ENCODE peak calls at places on chromosomes 6 and 20, in seven cellular contexts. One of them, this sample, is unnamed.

GRCh38 chr6:46051962-46052361 is 36.3 kb upstream of the CLIC5 start:
- DNase-seq in tibial artery: no peak
- DNase-seq in endothelial cell: no peak
- DNase-seq in ovary: no peak
- DNase-seq in IMR-90: no peak
- DNase-seq in HCT116: no peak
- DNase-seq in fibroblast of pulmonary artery: peak; percentile 10
- DNase-seq in this sample: no peak

GRCh38 chr6:82442320-82442719 is 78.7 kb downstream of the TPBG start:
- DNase-seq in tibial artery: no peak
- DNase-seq in endothelial cell: no peak
- DNase-seq in ovary: no peak
- DNase-seq in IMR-90: no peak
- DNase-seq in HCT116: no peak
- DNase-seq in fibroblast of pulmonary artery: no peak
- DNase-seq in this sample: no peak

GRCh38 chr20:47506335-47506734 is 4.6 kb downstream of the NCOA3 start:
- DNase-seq in tibial artery: no peak
- DNase-seq in endothelial cell: no peak
- DNase-seq in ovary: no peak
- DNase-seq in IMR-90: no peak
- DNase-seq in HCT116: no peak
- DNase-seq in fibroblast of pulmonary artery: no peak
- DNase-seq in this sample: no peak

GRCh38 chr6:152201134-152201533 is 393.7 kb downstream of the ESR1 start:
- DNase-seq in tibial artery: no peak
- DNase-seq in endothelial cell: no peak
- DNase-seq in ovary: no peak
- DNase-seq in IMR-90: no peak
- DNase-seq in HCT116: no peak
- DNase-seq in fibroblast of pulmonary artery: no peak
- DNase-seq in this sample: no peak

GRCh38 chr6:106509420-106510089 is 119.7 kb downstream of the RTN4IP1 start:
- DNase-seq in tibial artery: no peak
- DNase-seq in endothelial cell: peak; percentile 36
- DNase-seq in ovary: no peak
- DNase-seq in IMR-90: no peak
- DNase-seq in HCT116: no peak
- DNase-seq in fibroblast of pulmonary artery: no peak
- DNase-seq in this sample: no peak

GRCh38 chr6:132202569-132202968 is 198.7 kb downstream of the MOXD1 start:
- DNase-seq in tibial artery: no peak
- DNase-seq in endothelial cell: no peak
- DNase-seq in ovary: no peak
- DNase-seq in IMR-90: peak; percentile 96
- DNase-seq in HCT116: no peak
- DNase-seq in fibroblast of pulmonary artery: peak; percentile 84
- DNase-seq in this sample: no peak

GRCh38 chr6:158835616-158836221 is 16.6 kb upstream of the EZR start:
- DNase-seq in tibial artery: no peak
- DNase-seq in endothelial cell: no peak
- DNase-seq in ovary: peak; percentile 59
- DNase-seq in IMR-90: peak; percentile 30
- DNase-seq in HCT116: no peak
- DNase-seq in fibroblast of pulmonary artery: peak; percentile 77
- DNase-seq in this sample: no peak

GRCh38 chr20:35838213-35838612 is 66.4 kb downstream of the PHF20 start:
- DNase-seq in tibial artery: no peak
- DNase-seq in endothelial cell: no peak
- DNase-seq in ovary: no peak
- DNase-seq in IMR-90: no peak
- DNase-seq in HCT116: no peak
- DNase-seq in fibroblast of pulmonary artery: no peak
- DNase-seq in this sample: no peak

GRCh38 chr6:134640229-134640628 is 309.7 kb downstream of the ALDH8A1 start:
- DNase-seq in tibial artery: no peak
- DNase-seq in endothelial cell: no peak
- DNase-seq in ovary: no peak
- DNase-seq in IMR-90: no peak
- DNase-seq in HCT116: no peak
- DNase-seq in fibroblast of pulmonary artery: no peak
- DNase-seq in this sample: no peak

GRCh38 chr6:133741375-133741861 is 147.5 kb upstream of the TCF21 start:
- DNase-seq in tibial artery: no peak
- DNase-seq in endothelial cell: no peak
- DNase-seq in ovary: no peak
- DNase-seq in IMR-90: peak; percentile 13
- DNase-seq in HCT116: peak; percentile 28
- DNase-seq in fibroblast of pulmonary artery: no peak
- DNase-seq in this sample: no peak

GRCh38 chr6:13290335-13290734 is 38.0 kb downstream of the TBC1D7 start:
- DNase-seq in tibial artery: no peak
- DNase-seq in endothelial cell: no peak
- DNase-seq in ovary: no peak
- DNase-seq in IMR-90: no peak
- DNase-seq in HCT116: no peak
- DNase-seq in fibroblast of pulmonary artery: no peak
- DNase-seq in this sample: no peak

GRCh38 chr6:158571826-158572652 is 12.1 kb downstream of the TMEM181 start:
- DNase-seq in tibial artery: no peak
- DNase-seq in endothelial cell: no peak
- DNase-seq in ovary: no peak
- DNase-seq in IMR-90: no peak
- DNase-seq in HCT116: no peak
- DNase-seq in fibroblast of pulmonary artery: no peak
- DNase-seq in this sample: no peak

GRCh38 chr6:42177514-42178364 is 4.6 kb downstream of the GUCA1A start:
- DNase-seq in tibial artery: no peak
- DNase-seq in endothelial cell: peak; percentile 50
- DNase-seq in ovary: no peak
- DNase-seq in IMR-90: no peak
- DNase-seq in HCT116: no peak
- DNase-seq in fibroblast of pulmonary artery: no peak
- DNase-seq in this sample: no peak

GRCh38 chr6:142395266-142395665 is 93.5 kb downstream of the ADGRG6 start:
- DNase-seq in tibial artery: no peak
- DNase-seq in endothelial cell: no peak
- DNase-seq in ovary: no peak
- DNase-seq in IMR-90: no peak
- DNase-seq in HCT116: no peak
- DNase-seq in fibroblast of pulmonary artery: no peak
- DNase-seq in this sample: no peak

GRCh38 chr6:5105146-5105545 is 20.0 kb downstream of the PPP1R3G start:
- DNase-seq in tibial artery: no peak
- DNase-seq in endothelial cell: no peak
- DNase-seq in ovary: no peak
- DNase-seq in IMR-90: no peak
- DNase-seq in HCT116: no peak
- DNase-seq in fibroblast of pulmonary artery: no peak
- DNase-seq in this sample: no peak

GRCh38 chr6:38214159-38214558 is 394.6 kb downstream of the ZFAND3 start:
- DNase-seq in tibial artery: no peak
- DNase-seq in endothelial cell: no peak
- DNase-seq in ovary: no peak
- DNase-seq in IMR-90: no peak
- DNase-seq in HCT116: no peak
- DNase-seq in fibroblast of pulmonary artery: no peak
- DNase-seq in this sample: no peak

GRCh38 chr6:111653961-111654360 is 48.3 kb upstream of the TRAF3IP2 start:
- DNase-seq in tibial artery: no peak
- DNase-seq in endothelial cell: no peak
- DNase-seq in ovary: no peak
- DNase-seq in IMR-90: no peak
- DNase-seq in HCT116: no peak
- DNase-seq in fibroblast of pulmonary artery: no peak
- DNase-seq in this sample: no peak

GRCh38 chr6:13490402-13490801 is 3.0 kb upstream of the GFOD1 start:
- DNase-seq in tibial artery: no peak
- DNase-seq in endothelial cell: no peak
- DNase-seq in ovary: no peak
- DNase-seq in IMR-90: no peak
- DNase-seq in HCT116: no peak
- DNase-seq in fibroblast of pulmonary artery: no peak
- DNase-seq in this sample: peak; percentile 8

GRCh38 chr6:52317841-52318581 is 33.5 kb upstream of the MCM3 start:
- DNase-seq in tibial artery: no peak
- DNase-seq in endothelial cell: no peak
- DNase-seq in ovary: no peak
- DNase-seq in IMR-90: peak; percentile 61
- DNase-seq in HCT116: no peak
- DNase-seq in fibroblast of pulmonary artery: peak; percentile 52
- DNase-seq in this sample: no peak

DNA sequence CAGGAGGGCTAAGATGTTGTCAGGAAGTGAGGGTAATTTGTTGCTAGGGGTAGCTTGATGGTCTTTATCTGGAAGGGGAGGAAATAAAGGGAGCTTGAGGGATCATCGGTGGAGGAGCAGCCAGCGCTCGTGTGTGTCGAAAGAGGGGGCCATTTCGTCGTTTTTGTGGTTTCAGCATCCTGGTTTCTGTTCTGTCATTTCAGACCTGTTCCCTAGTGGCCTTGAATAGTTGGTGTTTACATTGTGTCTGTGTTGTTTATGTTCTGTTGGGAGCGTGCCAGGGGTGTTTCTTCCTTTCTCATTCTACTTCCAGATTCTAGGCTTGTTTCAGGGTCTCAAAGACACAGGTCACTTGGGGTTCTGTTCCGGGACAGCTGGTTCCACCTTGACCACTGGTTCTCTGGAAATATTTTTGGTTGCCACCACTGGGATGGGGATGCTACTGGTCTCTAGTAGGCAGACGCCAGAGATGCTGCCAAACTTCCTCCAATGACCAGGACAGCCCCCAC is 113.9 kb upstream of the NAA20 start:
- DNase-seq in tibial artery: peak; percentile 44
- DNase-seq in endothelial cell: no peak
- DNase-seq in ovary: peak; percentile 37
- DNase-seq in IMR-90: peak; percentile 76
- DNase-seq in HCT116: no peak
- DNase-seq in fibroblast of pulmonary artery: peak; percentile 57
- DNase-seq in this sample: no peak
- TF ChIP-seq CTCF in tibial artery: no peak
- TF ChIP-seq CTCF in endothelial cell: no peak
- TF ChIP-seq CTCF in ovary: no peak
- TF ChIP-seq CTCF in IMR-90: peak; percentile 56
- TF ChIP-seq CTCF in HCT116: no peak
- TF ChIP-seq CTCF in fibroblast of pulmonary artery: no peak
- TF ChIP-seq CTCF in this sample: no peak

DNA sequence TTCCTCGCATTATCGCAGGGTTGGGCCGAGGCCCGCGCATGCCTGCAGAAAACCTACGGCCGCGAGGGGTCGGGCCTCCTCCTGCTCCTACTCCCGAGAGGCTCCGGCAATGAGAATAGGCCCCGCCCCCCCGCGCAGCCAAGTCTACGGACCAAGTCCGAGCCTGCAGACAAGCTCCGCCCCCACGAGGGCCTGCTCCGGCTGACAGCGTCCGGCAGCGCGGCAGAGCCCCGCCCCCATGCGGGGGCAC is 3.1 kb upstream of the GPSM3 start:
- DNase-seq in tibial artery: peak; percentile 100
- DNase-seq in endothelial cell: peak; percentile 99
- DNase-seq in ovary: peak; percentile 100
- DNase-seq in IMR-90: peak; percentile 99
- DNase-seq in HCT116: peak; percentile 99
- DNase-seq in fibroblast of pulmonary artery: peak; percentile 100
- DNase-seq in this sample: peak; percentile 100
- TF ChIP-seq CTCF in tibial artery: peak; percentile 46
- TF ChIP-seq CTCF in endothelial cell: no peak
- TF ChIP-seq CTCF in ovary: peak; percentile 72
- TF ChIP-seq CTCF in IMR-90: peak; percentile 49
- TF ChIP-seq CTCF in HCT116: no peak
- TF ChIP-seq CTCF in fibroblast of pulmonary artery: peak; percentile 34
- TF ChIP-seq CTCF in this sample: peak; percentile 31

DNA sequence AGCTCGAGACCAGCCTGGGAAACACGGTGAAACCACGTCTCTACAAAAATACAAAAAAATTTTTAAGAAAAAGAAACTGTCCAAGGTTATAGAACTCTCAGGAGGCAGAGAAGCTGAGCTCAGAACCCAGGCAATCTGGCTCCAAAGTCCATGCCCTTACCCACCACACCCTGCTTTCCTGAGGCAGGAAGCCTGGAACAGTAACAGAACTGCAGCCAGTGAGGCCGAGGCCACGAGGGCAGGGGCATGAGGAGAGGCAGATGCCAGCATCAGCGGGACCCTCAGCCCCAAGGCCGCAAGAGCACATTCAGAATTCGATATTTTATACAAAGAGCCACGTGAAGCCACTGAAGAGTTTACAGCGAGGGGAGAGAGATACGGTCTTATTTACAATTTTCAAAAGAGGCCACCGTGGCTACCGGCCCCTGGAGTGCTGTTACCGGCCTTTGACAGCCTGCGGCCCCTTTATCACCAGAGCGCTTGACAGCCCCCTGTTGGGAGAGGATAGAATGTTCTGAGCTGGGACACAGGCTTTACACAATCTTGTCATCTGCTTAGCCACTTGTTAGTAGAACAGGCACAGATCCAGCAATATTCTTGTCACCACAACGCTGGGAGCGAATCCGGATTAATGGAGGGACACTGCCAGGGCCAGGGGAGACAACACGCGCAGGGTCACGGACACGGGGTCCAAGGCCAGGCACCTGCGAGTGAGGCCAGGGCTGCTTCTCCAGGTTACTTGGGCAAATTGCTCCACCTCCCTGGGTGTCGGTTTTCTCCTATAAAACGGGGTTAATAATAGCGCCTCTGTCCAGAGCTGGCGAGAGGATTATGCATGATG is 5.6 kb downstream of the SPATA2 start:
- DNase-seq in tibial artery: no peak
- DNase-seq in endothelial cell: peak; percentile 42
- DNase-seq in ovary: no peak
- DNase-seq in IMR-90: no peak
- DNase-seq in HCT116: no peak
- DNase-seq in fibroblast of pulmonary artery: no peak
- DNase-seq in this sample: no peak
- TF ChIP-seq CTCF in tibial artery: no peak
- TF ChIP-seq CTCF in endothelial cell: no peak
- TF ChIP-seq CTCF in ovary: no peak
- TF ChIP-seq CTCF in IMR-90: no peak
- TF ChIP-seq CTCF in HCT116: no peak
- TF ChIP-seq CTCF in fibroblast of pulmonary artery: peak; percentile 25
- TF ChIP-seq CTCF in this sample: no peak

GRCh38 chr6:149483849-149484635 is 772 bp downstream of the ZC3H12D start:
- DNase-seq in tibial artery: no peak
- DNase-seq in endothelial cell: no peak
- DNase-seq in ovary: no peak
- DNase-seq in IMR-90: no peak
- DNase-seq in HCT116: no peak
- DNase-seq in fibroblast of pulmonary artery: no peak
- DNase-seq in this sample: peak; percentile 67

GRCh38 chr6:149487316-149487715 is 2.5 kb upstream of the ZC3H12D start:
- DNase-seq in tibial artery: no peak
- DNase-seq in endothelial cell: no peak
- DNase-seq in ovary: no peak
- DNase-seq in IMR-90: no peak
- DNase-seq in HCT116: no peak
- DNase-seq in fibroblast of pulmonary artery: no peak
- DNase-seq in this sample: no peak

GRCh38 chr6:149483302-149483701 is 1.5 kb downstream of the ZC3H12D start:
- DNase-seq in tibial artery: no peak
- DNase-seq in endothelial cell: no peak
- DNase-seq in ovary: no peak
- DNase-seq in IMR-90: no peak
- DNase-seq in HCT116: no peak
- DNase-seq in fibroblast of pulmonary artery: no peak
- DNase-seq in this sample: no peak

GRCh38 chr6:149482542-149483261 is 2.1 kb downstream of the ZC3H12D start:
- DNase-seq in tibial artery: no peak
- DNase-seq in endothelial cell: no peak
- DNase-seq in ovary: no peak
- DNase-seq in IMR-90: no peak
- DNase-seq in HCT116: no peak
- DNase-seq in fibroblast of pulmonary artery: no peak
- DNase-seq in this sample: peak; percentile 68

GRCh38 chr6:149484733-149485700 is at the start of gene ZC3H12D:
- DNase-seq in tibial artery: peak; percentile 51
- DNase-seq in endothelial cell: no peak
- DNase-seq in ovary: no peak
- DNase-seq in IMR-90: peak; percentile 33
- DNase-seq in HCT116: peak; percentile 38
- DNase-seq in fibroblast of pulmonary artery: no peak
- DNase-seq in this sample: no peak
- TF ChIP-seq CTCF in tibial artery: no peak
- TF ChIP-seq CTCF in endothelial cell: no peak
- TF ChIP-seq CTCF in ovary: no peak
- TF ChIP-seq CTCF in IMR-90: no peak
- TF ChIP-seq CTCF in HCT116: no peak
- TF ChIP-seq CTCF in fibroblast of pulmonary artery: no peak
- TF ChIP-seq CTCF in this sample: peak; percentile 33